ENCODE peak calls at places on chromosome 17, in six cellular contexts. W is GM23248, L is heart right ventricle, R is H1, P is HCT116, I is upper lobe of right lung. O is an unnamed sample. For H3K4me1, the result is how much of the 10 kb centered on the place peaks cover.

GRCh38 chr17:71764507-71764906 is 356.3 kb upstream of the SOX9 start:
- DNase-seq in P (peak), W (peak), I (no peak), R (peak), L (peak), O (no peak)

GRCh38 chr17:75601057-75601987 is 13.7 kb downstream of the MYO15B start:
- DNase-seq in W (peak), I (peak), P (peak), R (peak), L (no peak), O (peak)

GRCh38 chr17:32943647-32944191 is 15.8 kb downstream of the TMEM98 start:
- DNase-seq in W (peak), P (no peak), L (no peak), I (no peak), R (no peak), O (no peak)

GRCh38 chr17:12256380-12256995 is 235.8 kb downstream of the MAP2K4 start:
- DNase-seq in W (peak), P (peak), I (no peak), L (peak), R (no peak), O (peak)

GRCh38 chr17:78607061-78607460 is 29.9 kb upstream of the DNAH17 start:
- DNase-seq in I (no peak), R (no peak), L (no peak), P (no peak), W (no peak), O (no peak)

GRCh38 chr17:16537130-16537458 is 31.9 kb downstream of the ZNF287 start:
- DNase-seq in P (no peak), I (no peak), W (no peak), L (no peak), R (no peak), O (no peak)

GRCh38 chr17:79627766-79628690 is 17.2 kb upstream of the RBFOX3 start:
- DNase-seq in R (no peak), P (no peak), W (no peak), I (peak), L (peak), O (no peak)

GRCh38 chr17:78882546-78883089 is 20.4 kb downstream of the CEP295NL start:
- DNase-seq in W (peak), L (no peak), P (no peak), R (no peak), I (peak), O (no peak)

GRCh38 chr17:75011788-75012319 is 616 bp upstream of the MRPL58 start:
- DNase-seq in R (no peak), I (no peak), W (peak), L (peak), P (no peak), O (no peak)

GRCh38 chr17:74408830-74409229 is 23.1 kb upstream of the GPRC5C start:
- DNase-seq in P (no peak), R (no peak), I (no peak), L (no peak), W (no peak), O (no peak)

GRCh38 chr17:49969134-49969759 is at the start of gene DLX4:
- DNase-seq in W (peak), I (no peak), P (no peak), R (no peak), L (no peak), O (peak)

GRCh38 chr17:20091161-20092029 is 82.2 kb downstream of the SPECC1 start:
- DNase-seq in L (peak), R (no peak), I (no peak), P (no peak), W (no peak), O (no peak)

GRCh38 chr17:45837603-45838002 is 7.1 kb upstream of the SPPL2C start:
- DNase-seq in W (no peak), L (no peak), R (no peak), P (no peak), I (no peak), O (no peak)

GRCh38 chr17:13833921-13834320 is 232.2 kb upstream of the HS3ST3A1 start:
- DNase-seq in W (no peak), P (no peak), R (no peak), L (no peak), I (no peak), O (no peak)

GRCh38 chr17:70053241-70054234 is 21.5 kb upstream of the KCNJ16 start:
- DNase-seq in I (no peak), P (no peak), L (peak), R (no peak), W (peak), O (no peak)

GRCh38 chr17:34299017-34299416 is 13.5 kb downstream of the CCL11 start:
- DNase-seq in L (no peak), P (no peak), R (no peak), I (no peak), W (peak), O (no peak)

GRCh38 chr17:49952912-49953497 is 16.0 kb upstream of the DLX4 start:
- DNase-seq in I (no peak), W (no peak), R (no peak), P (no peak), L (no peak), O (no peak)

GRCh38 chr17:36470499-36470898 is 16.0 kb upstream of the ZNHIT3 start:
- DNase-seq in R (no peak), L (no peak), I (no peak), P (no peak), W (no peak), O (no peak)

GRCh38 chr17:74452027-74452840 is 14.2 kb upstream of the CD300A start:
- DNase-seq in P (no peak), L (no peak), W (peak), R (no peak), I (no peak), O (no peak)

GRCh38 chr17:70208825-70209555 is 39.7 kb downstream of the KCNJ2 start:
- DNase-seq in I (no peak), R (no peak), W (no peak), L (no peak), P (no peak), O (no peak)

GRCh38 chr17:3861761-3862681 is 16.0 kb upstream of the NCBP3 start:
- DNase-seq in I (no peak), R (no peak), W (no peak), L (no peak), P (no peak), O (no peak)

GRCh38 chr17:43611230-43611969 is 50.3 kb downstream of the MEOX1 start:
- DNase-seq in L (no peak), R (no peak), I (no peak), W (no peak), P (no peak), O (no peak)

GRCh38 chr17:40499551-40500189 is 1.8 kb downstream of the TNS4 start:
- DNase-seq in L (peak), P (no peak), R (no peak), W (peak), I (peak), O (no peak)

GRCh38 chr17:66373944-66374817 is 71.8 kb downstream of the PRKCA start:
- DNase-seq in I (no peak), W (no peak), R (no peak), L (peak), P (no peak), O (peak)

GRCh38 chr17:31492880-31493655 is 101.6 kb downstream of the RAB11FIP4 start:
- DNase-seq in L (peak), I (peak), P (no peak), W (peak), R (no peak), O (no peak)

GRCh38 chr17:7413346-7413985 is 5.8 kb downstream of the NLGN2 start:
- DNase-seq in R (no peak), L (no peak), P (no peak), I (no peak), W (peak), O (no peak)

DNA sequence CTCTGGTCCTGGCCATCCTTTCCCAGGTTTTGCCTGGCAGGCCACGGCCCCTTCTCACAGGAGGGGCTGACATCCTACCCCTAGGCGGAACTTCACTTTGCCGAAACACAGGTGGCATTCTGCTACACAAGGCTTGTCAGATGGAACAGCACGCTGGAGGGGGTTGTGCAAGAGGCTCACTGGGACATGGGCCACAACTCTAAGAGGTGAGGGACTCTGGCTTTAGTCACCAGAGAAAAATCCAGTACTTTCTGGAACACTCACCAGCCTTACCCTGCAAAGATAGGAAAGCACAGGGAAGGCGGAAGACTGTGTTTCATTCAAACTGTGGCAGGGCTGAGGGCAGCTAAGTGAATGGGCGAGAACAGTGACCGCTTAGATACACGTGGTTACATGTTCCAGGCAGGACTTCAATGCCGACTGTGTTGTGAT is 18.3 kb downstream of the CDC42EP4 start:
- DNase-seq in L (peak), W (peak), R (no peak), I (peak), P (peak), O (no peak)
- H3K4me1 ChIP-seq in L (half or more), W (under half), R (under half), I (half or more), P (half or more), O (under half)

GRCh38 chr17:42131232-42131631 is 8.6 kb downstream of the HSPB9 start:
- DNase-seq in P (no peak), W (no peak), L (no peak), R (no peak), I (no peak), O (no peak)
- H3K4me1 ChIP-seq in P (under half), W (under half), L (half or more), R (under half), I (half or more), O (under half)

DNA sequence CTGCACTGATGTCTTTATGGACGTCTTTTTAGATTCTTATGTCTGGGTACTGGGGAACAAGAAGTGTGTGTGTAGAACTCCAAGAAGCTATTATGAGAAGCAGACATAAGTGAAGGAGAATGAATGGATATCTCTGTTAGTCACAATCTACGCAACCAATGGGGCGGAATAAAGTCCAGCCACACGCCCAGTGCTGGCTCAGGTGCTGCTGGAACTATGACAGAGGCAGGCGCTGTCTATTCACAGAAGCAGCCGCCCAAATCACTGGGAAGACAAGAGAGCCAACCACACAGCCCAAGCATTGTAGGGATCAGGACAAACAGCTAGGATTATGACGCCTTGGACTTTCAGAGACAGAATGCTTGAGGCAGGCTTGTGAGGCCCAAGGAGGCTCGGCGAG is 43.9 kb upstream of the ICAM2 start:
- DNase-seq in W (no peak), R (no peak), L (no peak), P (no peak), I (no peak), O (no peak)
- H3K4me1 ChIP-seq in W (under half), R (under half), L (under half), P (under half), I (under half), O (under half)

GRCh38 chr17:57484826-57485565 is 228.7 kb downstream of the MSI2 start:
- DNase-seq in R (no peak), I (no peak), W (no peak), L (no peak), P (no peak), O (no peak)
- H3K4me1 ChIP-seq in R (under half), I (under half), W (half or more), L (half or more), P (under half), O (under half)

DNA sequence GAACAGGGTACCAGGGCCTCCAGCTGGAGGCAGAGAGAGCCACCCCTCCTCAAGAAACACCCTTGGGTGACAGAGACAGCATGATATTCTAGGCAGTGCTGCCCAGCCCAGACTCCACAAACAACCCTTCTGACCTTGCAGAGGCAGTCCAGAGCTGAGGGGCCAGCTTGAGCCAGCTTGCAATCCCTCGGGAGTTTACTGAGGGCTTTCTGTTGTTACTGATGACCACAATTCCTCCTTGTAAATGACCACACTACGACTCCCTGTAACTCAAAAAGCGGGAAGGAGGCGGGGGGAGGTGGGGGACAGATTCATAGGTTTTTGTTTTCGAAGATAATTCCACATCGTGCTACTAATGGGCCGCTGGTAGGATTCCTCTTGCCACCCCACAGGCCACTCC is 18.7 kb upstream of the MNT start:
- DNase-seq in L (no peak), R (no peak), I (peak), P (no peak), W (no peak), O (no peak)
- H3K4me1 ChIP-seq in L (under half), R (under half), I (under half), P (under half), W (under half), O (under half)

DNA sequence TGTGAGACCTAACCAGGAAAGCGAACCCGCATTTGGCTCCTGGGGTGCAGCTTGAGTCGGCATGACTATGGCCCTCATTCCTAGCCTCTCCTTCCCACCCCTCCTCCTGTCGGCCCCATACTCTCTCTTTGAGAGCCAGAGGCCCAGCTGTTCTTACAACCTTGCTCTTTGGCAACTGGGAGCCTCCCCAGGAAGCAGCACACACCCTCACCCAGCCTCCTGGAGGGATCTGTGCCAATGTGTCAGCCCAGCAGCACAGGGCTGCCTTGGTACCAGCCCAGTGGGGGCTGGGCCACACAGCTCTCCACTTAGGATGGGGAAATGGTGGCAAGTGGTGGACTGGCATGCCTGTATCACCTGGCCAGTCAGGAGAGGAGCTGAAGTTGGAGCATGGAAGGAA is 70.3 kb upstream of the LGALS9 start:
- DNase-seq in I (no peak), L (no peak), P (no peak), W (no peak), R (no peak), O (no peak)
- H3K4me1 ChIP-seq in I (under half), L (under half), P (under half), W (under half), R (under half), O (under half)

DNA sequence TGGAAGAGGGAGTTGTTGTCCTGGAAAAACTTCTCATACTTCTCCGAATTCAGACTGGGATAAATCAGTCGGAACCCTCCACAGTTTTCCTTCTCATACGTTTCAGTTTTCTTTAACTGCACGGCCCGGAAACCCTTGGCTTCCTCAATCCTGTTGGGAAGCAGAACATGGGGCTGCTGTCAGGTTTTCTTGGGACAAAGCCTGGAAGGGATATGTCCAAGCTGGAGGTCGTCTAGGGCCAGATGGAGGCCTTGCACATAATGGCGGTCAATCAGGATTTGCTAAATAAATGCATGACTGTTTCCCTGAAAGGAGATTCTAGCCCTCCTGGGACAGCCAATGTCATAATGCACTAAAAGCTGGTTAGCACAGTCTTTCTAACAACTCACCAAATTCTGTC is 29.2 kb downstream of the TTLL6 start:
- DNase-seq in I (no peak), W (no peak), P (no peak), L (peak), R (no peak), O (no peak)
- H3K4me1 ChIP-seq in I (under half), W (under half), P (under half), L (under half), R (under half), O (under half)

GRCh38 chr17:77443743-77444260 is 303.0 kb downstream of the SEC14L1 start:
- DNase-seq in W (no peak), I (no peak), R (no peak), P (no peak), L (no peak), O (peak)
- H3K4me1 ChIP-seq in W (under half), I (half or more), R (under half), P (under half), L (half or more), O (half or more)

GRCh38 chr17:37693328-37693727 is 50.1 kb upstream of the DDX52 start:
- DNase-seq in I (no peak), P (no peak), R (no peak), W (no peak), L (no peak), O (no peak)
- H3K4me1 ChIP-seq in I (under half), P (under half), R (under half), W (under half), L (under half), O (under half)

DNA sequence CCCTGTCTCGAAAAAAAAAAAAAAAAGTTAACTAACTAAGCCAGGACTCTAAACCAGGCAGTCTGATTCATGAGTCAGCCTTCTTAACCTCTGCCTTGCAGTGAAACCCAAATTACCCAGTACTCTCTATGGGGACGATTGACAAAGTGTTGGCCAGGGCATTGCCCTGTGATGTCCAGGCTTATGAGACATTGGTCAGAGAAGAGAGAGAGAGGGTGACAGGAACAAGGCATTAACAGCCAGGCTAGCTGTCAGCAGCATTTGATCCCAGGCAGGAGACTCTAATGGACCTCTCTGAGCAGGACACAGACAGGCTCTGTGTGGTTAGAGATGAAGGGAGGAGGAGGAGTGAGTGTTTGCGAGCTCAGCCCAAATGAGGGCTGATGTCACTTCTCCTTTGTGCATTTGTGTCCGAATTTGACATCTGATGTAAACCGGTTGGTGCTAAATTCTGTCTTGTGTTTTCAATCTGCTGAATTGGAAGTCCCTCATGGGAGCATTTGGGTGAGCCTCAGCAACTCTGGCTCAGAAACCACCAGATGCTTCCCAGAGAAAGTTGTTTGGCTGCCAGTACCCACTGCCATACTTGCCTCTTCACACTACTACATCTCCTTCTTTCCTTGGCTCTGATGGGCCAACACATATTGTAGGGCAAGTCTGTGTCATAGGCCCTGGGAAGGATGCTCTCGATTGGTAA is 4.3 kb upstream of the MYL4 start:
- DNase-seq in W (peak), L (peak), P (no peak), R (no peak), I (no peak), O (peak)
- H3K4me1 ChIP-seq in W (under half), L (under half), P (under half), R (under half), I (under half), O (under half)

O was measured in CD4-positive, CD25-positive, alpha-beta regulatory T cell.